ENCODE peak calls at places on chromosomes 2 and 18, in ten cellular contexts. F is lung, S is esophagus squamous epithelium, E is right cardiac atrium, D is AG04450, V is psoas muscle, Z is neural progenitor cell, U is MM.1S, H is BE2C, J is IMR-90. X is an unnamed sample. For H3K9me3, the result is how much of the 10 kb centered on the place peaks cover.

GRCh38 chr18:45423664-45424063 is 191.6 kb upstream of the SLC14A2 start:
- DNase-seq in F (no peak), S (no peak), E (no peak), D (no peak), V (no peak), Z (no peak), U (no peak), H (no peak), J (no peak), X (no peak)

GRCh38 chr2:149205143-149205542 is 125.2 kb upstream of the LYPD6 start:
- DNase-seq in F (no peak), S (no peak), E (no peak), D (no peak), V (no peak), Z (no peak), U (no peak), H (peak), J (no peak), X (no peak)

GRCh38 chr2:4662161-4662779 is 958.9 kb downstream of the DCDC2C start:
- DNase-seq in F (no peak), S (no peak), E (no peak), D (no peak), V (no peak), Z (no peak), U (no peak), H (no peak), J (no peak), X (no peak)

GRCh38 chr2:30315391-30316055 is 84.2 kb downstream of the LBH start:
- DNase-seq in F (no peak), S (no peak), E (no peak), D (no peak), V (no peak), Z (no peak), U (no peak), H (no peak), J (no peak), X (no peak)

GRCh38 chr18:51196116-51196810 is 1.2 kb downstream of the MEX3C start:
- DNase-seq in F (peak), S (peak), E (peak), D (no peak), V (peak), Z (peak), U (peak), H (peak), J (peak), X (peak)

GRCh38 chr2:184875212-184875611 is 276.9 kb downstream of the ZNF804A start:
- DNase-seq in F (no peak), S (no peak), E (no peak), D (no peak), V (no peak), Z (no peak), U (no peak), H (no peak), J (no peak), X (no peak)

GRCh38 chr2:190267302-190267701 is 52.3 kb downstream of the HIBCH start:
- DNase-seq in F (no peak), S (no peak), E (no peak), D (peak), V (no peak), Z (no peak), U (no peak), H (no peak), J (peak), X (no peak)

GRCh38 chr18:40676676-40677075 is 1278.4 kb upstream of the PIK3C3 start:
- DNase-seq in F (no peak), S (no peak), E (no peak), D (no peak), V (no peak), Z (no peak), U (no peak), H (no peak), J (peak), X (no peak)

GRCh38 chr2:162056796-162057399 is 17.1 kb downstream of the DPP4 start:
- DNase-seq in F (no peak), S (no peak), E (no peak), D (no peak), V (no peak), Z (no peak), U (no peak), H (no peak), J (no peak), X (no peak)

GRCh38 chr2:60533114-60534033 is 20.1 kb downstream of the BCL11A start:
- DNase-seq in F (no peak), S (no peak), E (no peak), D (peak), V (no peak), Z (no peak), U (no peak), H (peak), J (peak), X (no peak)

GRCh38 chr18:29361843-29362242 is 1184.9 kb upstream of the CDH2 start:
- DNase-seq in F (no peak), S (no peak), E (peak), D (no peak), V (no peak), Z (peak), U (no peak), H (peak), J (no peak), X (no peak)

GRCh38 chr2:168165418-168165817 is 82.0 kb downstream of the STK39 start:
- DNase-seq in F (no peak), S (no peak), E (peak), D (no peak), V (no peak), Z (peak), U (no peak), H (no peak), J (no peak), X (no peak)

GRCh38 chr2:10162586-10163497 is 40.3 kb downstream of the RRM2 start:
- DNase-seq in F (no peak), S (no peak), E (no peak), D (no peak), V (no peak), Z (peak), U (no peak), H (peak), J (no peak), X (no peak)

GRCh38 chr2:122740594-122740948 is 985.1 kb downstream of the TSN start:
- DNase-seq in F (no peak), S (no peak), E (no peak), D (no peak), V (no peak), Z (no peak), U (no peak), H (no peak), J (no peak), X (no peak)

GRCh38 chr2:238989484-238989883 is 141.6 kb downstream of the TWIST2 start:
- DNase-seq in F (no peak), S (no peak), E (no peak), D (no peak), V (no peak), Z (no peak), U (no peak), H (no peak), J (no peak), X (no peak)

GRCh38 chr2:60116167-60116870 is 437.1 kb downstream of the BCL11A start:
- DNase-seq in F (no peak), S (no peak), E (no peak), D (no peak), V (no peak), Z (no peak), U (no peak), H (no peak), J (no peak), X (no peak)

GRCh38 chr2:122736279-122736678 is 980.8 kb downstream of the TSN start:
- DNase-seq in F (no peak), S (no peak), E (no peak), D (no peak), V (no peak), Z (no peak), U (no peak), H (no peak), J (no peak), X (no peak)

GRCh38 chr2:203870481-203870880 is 2.9 kb downstream of the CTLA4 start:
- DNase-seq in F (no peak), S (no peak), E (no peak), D (no peak), V (no peak), Z (no peak), U (no peak), H (no peak), J (no peak), X (no peak)

GRCh38 chr18:9055185-9055584 is 47.3 kb upstream of the NDUFV2 start:
- DNase-seq in F (no peak), S (no peak), E (no peak), D (peak), V (no peak), Z (no peak), U (peak), H (no peak), J (peak), X (no peak)

GRCh38 chr2:120175000-120175581 is 48.1 kb downstream of the TMEM185B start:
- DNase-seq in F (no peak), S (no peak), E (no peak), D (peak), V (no peak), Z (peak), U (peak), H (no peak), J (peak), X (no peak)

GRCh38 chr2:48471048-48471474 is 58.9 kb upstream of the STON1 start:
- DNase-seq in F (no peak), S (no peak), E (no peak), D (no peak), V (no peak), Z (peak), U (peak), H (peak), J (peak), X (no peak)

GRCh38 chr2:69118609-69119008 is 105.6 kb downstream of the ANTXR1 start:
- DNase-seq in F (no peak), S (no peak), E (peak), D (no peak), V (no peak), Z (no peak), U (no peak), H (no peak), J (peak), X (no peak)

GRCh38 chr2:196459539-196459938 is 180.0 kb upstream of the CCDC150 start:
- DNase-seq in F (no peak), S (no peak), E (no peak), D (no peak), V (no peak), Z (no peak), U (peak), H (no peak), J (peak), X (no peak)

GRCh38 chr18:78792094-78792493 is 187.5 kb upstream of the SALL3 start:
- DNase-seq in F (no peak), S (no peak), E (no peak), D (no peak), V (no peak), Z (no peak), U (no peak), H (no peak), J (no peak), X (no peak)

GRCh38 chr2:241272722-241273551 is 42.5 kb downstream of the HDLBP start:
- DNase-seq in F (peak), S (no peak), E (peak), D (peak), V (peak), Z (peak), U (peak), H (peak), J (peak), X (peak)

DNA sequence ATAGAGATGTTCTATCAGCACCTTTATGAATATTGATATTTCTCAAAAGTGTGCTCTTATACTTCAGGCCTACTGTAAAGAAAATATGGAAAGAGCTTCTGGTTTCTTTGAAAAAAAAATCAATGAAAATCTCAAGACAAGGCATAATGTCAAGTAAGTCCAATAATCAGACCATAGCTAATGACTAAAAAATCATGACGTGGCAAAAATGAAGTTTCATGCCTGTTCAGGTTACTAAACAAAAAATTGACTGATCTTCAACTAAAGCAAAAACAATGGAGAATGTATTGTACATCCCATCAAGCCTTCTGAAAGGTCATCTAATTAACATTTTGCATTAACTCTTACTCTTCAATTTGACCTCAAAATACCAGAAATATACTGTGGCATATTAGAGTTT is 824.4 kb downstream of the EPHA4 start:
- DNase-seq in F (no peak), S (no peak), E (no peak), D (no peak), V (no peak), Z (no peak), U (no peak), H (no peak), J (no peak), X (no peak)
- H3K9me3 ChIP-seq in F (under half), S (under half), E (under half), D (under half), V (under half), Z (under half), U (under half), H (under half), J (under half), X (under half)

GRCh38 chr2:58939388-58939787 is 698.3 kb upstream of the FANCL start:
- DNase-seq in F (no peak), S (no peak), E (no peak), D (peak), V (no peak), Z (no peak), U (no peak), H (no peak), J (peak), X (no peak)
- H3K9me3 ChIP-seq in F (under half), S (under half), E (under half), D (under half), V (under half), Z (under half), U (under half), H (under half), J (under half), X (under half)

GRCh38 chr2:67057123-67057522 is 340.0 kb upstream of the ETAA1 start:
- DNase-seq in F (no peak), S (no peak), E (no peak), D (no peak), V (no peak), Z (no peak), U (no peak), H (no peak), J (no peak), X (no peak)
- H3K9me3 ChIP-seq in F (under half), S (under half), E (under half), D (under half), V (under half), Z (under half), U (under half), H (under half), J (under half), X (under half)

GRCh38 chr2:89845532-89845931 is 1154.1 kb downstream of the RPIA start:
- DNase-seq in F (no peak), S (no peak), E (no peak), D (no peak), V (no peak), Z (no peak), U (no peak), H (no peak), J (no peak), X (no peak)

GRCh38 chr2:89848114-89848513 is 1156.6 kb downstream of the RPIA start:
- DNase-seq in F (no peak), S (no peak), E (no peak), D (no peak), V (no peak), Z (no peak), U (no peak), H (no peak), J (no peak), X (no peak)

GRCh38 chr2:89841476-89841840 is 1150.0 kb downstream of the RPIA start:
- DNase-seq in F (no peak), S (no peak), E (no peak), D (no peak), V (no peak), Z (no peak), U (no peak), H (no peak), J (no peak), X (no peak)

GRCh38 chr2:89842180-89842908 is 1150.9 kb downstream of the RPIA start:
- DNase-seq in F (no peak), S (no peak), E (no peak), D (no peak), V (no peak), Z (no peak), U (no peak), H (no peak), J (no peak), X (no peak)

GRCh38 chr2:89844221-89844943 is 1152.9 kb downstream of the RPIA start:
- DNase-seq in F (no peak), S (no peak), E (no peak), D (no peak), V (no peak), Z (no peak), U (no peak), H (no peak), J (no peak), X (no peak)
- H3K9me3 ChIP-seq in F (under half), S (under half), E (under half), D (under half), V (under half), Z (half or more), U (under half), H (under half), J (under half), X (under half)

DNA sequence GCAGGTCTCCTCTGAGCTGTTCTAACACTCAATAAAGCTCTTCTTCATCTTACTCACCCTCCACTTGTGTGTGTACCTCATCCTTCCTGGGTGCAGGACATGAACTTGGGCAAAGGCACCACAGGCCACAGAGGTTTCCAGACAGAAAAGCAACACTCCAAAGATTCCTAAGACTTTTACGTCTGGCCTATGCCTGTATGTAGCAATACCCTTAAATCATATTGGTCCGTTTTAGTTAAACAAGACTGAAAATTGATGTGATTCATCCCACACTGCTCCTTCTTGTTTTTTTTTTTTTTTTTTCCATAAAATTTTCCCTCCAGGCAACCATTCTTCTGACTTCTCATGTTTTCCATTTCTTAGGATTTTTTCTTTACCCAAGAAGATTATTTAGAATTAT is 404.3 kb downstream of the PID1 start:
- DNase-seq in F (no peak), S (no peak), E (no peak), D (no peak), V (no peak), Z (no peak), U (no peak), H (no peak), J (no peak), X (no peak)
- H3K9me3 ChIP-seq in F (under half), S (under half), E (under half), D (under half), V (under half), Z (under half), U (under half), H (under half), J (under half), X (under half)

GRCh38 chr2:13413989-13414388 is 697.3 kb downstream of the TRIB2 start:
- DNase-seq in F (no peak), S (no peak), E (no peak), D (no peak), V (no peak), Z (no peak), U (no peak), H (no peak), J (no peak), X (no peak)
- H3K9me3 ChIP-seq in F (under half), S (under half), E (under half), D (under half), V (under half), Z (under half), U (under half), H (under half), J (under half), X (under half)

GRCh38 chr2:53881360-53881759 is 21.6 kb upstream of the GPR75 start:
- DNase-seq in F (no peak), S (no peak), E (no peak), D (no peak), V (no peak), Z (no peak), U (no peak), H (no peak), J (no peak), X (no peak)
- H3K9me3 ChIP-seq in F (under half), S (under half), E (under half), D (under half), V (under half), Z (under half), U (under half), H (under half), J (under half), X (under half)

X was measured in T-helper 17 cell.